ENCODE peak calls at places on chromosome 2, in ten cellular contexts. F, C, U, P, Q, G, A, Z, Y and S are unnamed samples. For H3K4me1, the result is how much of the 10 kb centered on the place peaks cover.

GRCh38 chr2:222982010-222982908 is 69.7 kb upstream of the KCNE4 start:
- DNase-seq in U (peak), Q (peak), G (peak), Y (peak), C (peak), P (peak), A (no peak), F (no peak), Z (peak), S (peak)

GRCh38 chr2:207987025-207987716 is 38.2 kb downstream of the PLEKHM3 start:
- DNase-seq in G (no peak), U (no peak), A (no peak), Z (no peak), Q (no peak), Y (no peak), P (no peak), F (no peak), C (no peak), S (no peak)

GRCh38 chr2:146461068-146461467 is 1383.8 kb upstream of the ACVR2A start:
- DNase-seq in C (no peak), Q (no peak), G (no peak), U (no peak), P (no peak), A (no peak), F (no peak), Z (no peak), Y (no peak), S (no peak)

GRCh38 chr2:85577386-85578242 is at the start of gene VAMP8:
- DNase-seq in U (no peak), A (peak), Z (peak), G (no peak), Y (peak), F (no peak), C (no peak), P (peak), Q (no peak), S (no peak)

GRCh38 chr2:42492691-42493467 is 903 bp downstream of the KCNG3 start:
- DNase-seq in F (no peak), P (no peak), Q (no peak), Z (peak), U (no peak), Y (peak), A (no peak), G (no peak), C (no peak), S (peak)

GRCh38 chr2:74334931-74335333 is 8.3 kb downstream of the SLC4A5 start:
- DNase-seq in Q (peak), A (peak), F (peak), P (peak), Z (peak), Y (peak), G (peak), U (peak), C (peak), S (peak)

GRCh38 chr2:100902833-100903405 is 83.0 kb downstream of the NPAS2 start:
- DNase-seq in F (peak), Y (no peak), A (no peak), Q (no peak), U (no peak), C (no peak), G (peak), Z (no peak), P (no peak), S (no peak)

GRCh38 chr2:174902491-174903242 is 102.5 kb downstream of the CHN1 start:
- DNase-seq in F (no peak), A (no peak), P (no peak), U (no peak), Y (no peak), Z (no peak), G (no peak), C (no peak), Q (no peak), S (no peak)

GRCh38 chr2:40204268-40204667 is 247.6 kb downstream of the SLC8A1 start:
- DNase-seq in P (no peak), Y (no peak), U (no peak), Z (no peak), Q (no peak), A (no peak), F (no peak), G (no peak), C (no peak), S (no peak)

GRCh38 chr2:88265352-88265960 is 95.3 kb downstream of the THNSL2 start:
- DNase-seq in F (peak), Z (peak), C (no peak), P (peak), Q (no peak), A (no peak), U (no peak), Y (no peak), G (no peak), S (peak)

GRCh38 chr2:122236152-122236892 is 480.9 kb downstream of the TSN start:
- DNase-seq in C (no peak), U (no peak), A (no peak), P (no peak), Y (peak), F (peak), G (no peak), Z (peak), Q (peak), S (peak)

GRCh38 chr2:161206491-161207032 is 46.3 kb downstream of the TANK start:
- DNase-seq in G (no peak), Q (no peak), Y (no peak), A (no peak), F (no peak), P (no peak), Z (no peak), U (no peak), C (no peak), S (no peak)

GRCh38 chr2:233242231-233242917 is 9.1 kb upstream of the ATG16L1 start:
- DNase-seq in C (no peak), G (no peak), U (no peak), P (no peak), Y (no peak), Z (peak), F (no peak), A (no peak), Q (no peak), S (no peak)

GRCh38 chr2:186575302-186575701 is 14.6 kb upstream of the ITGAV start:
- DNase-seq in Z (peak), F (peak), G (peak), U (no peak), C (peak), Q (peak), P (peak), Y (no peak), A (no peak), S (no peak)

GRCh38 chr2:102262218-102263129 is 48.9 kb upstream of the IL1RL1 start:
- DNase-seq in Q (no peak), Y (no peak), F (no peak), U (no peak), P (no peak), C (no peak), A (no peak), G (no peak), Z (no peak), S (no peak)

GRCh38 chr2:27566628-27567027 is 16.2 kb upstream of the ZNF512 start:
- DNase-seq in F (no peak), Q (no peak), Z (no peak), P (no peak), G (no peak), C (no peak), Y (no peak), U (no peak), A (no peak), S (no peak)

GRCh38 chr2:47344890-47345583 is 57.9 kb upstream of the MSH2 start:
- DNase-seq in C (peak), Y (peak), F (peak), Q (peak), U (peak), G (peak), Z (peak), P (peak), A (peak), S (peak)

GRCh38 chr2:194090251-194090905 is 1566.6 kb upstream of the SLC39A10 start:
- DNase-seq in P (no peak), G (no peak), C (no peak), Z (no peak), Y (peak), Q (no peak), A (no peak), F (no peak), U (no peak), S (peak)

GRCh38 chr2:132618734-132619133 is 51.3 kb downstream of the LYPD1 start:
- DNase-seq in G (no peak), F (no peak), P (no peak), U (no peak), C (no peak), Z (no peak), Q (no peak), Y (no peak), A (no peak), S (no peak)

GRCh38 chr2:234032301-234032856 is 18.1 kb upstream of the SPP2 start:
- DNase-seq in A (no peak), F (no peak), Y (no peak), C (no peak), G (no peak), Z (no peak), P (no peak), U (no peak), Q (no peak), S (no peak)

GRCh38 chr2:51103205-51103604 is 71.3 kb upstream of the NRXN1 start:
- DNase-seq in C (peak), Y (no peak), U (peak), F (no peak), G (no peak), P (no peak), Z (peak), A (no peak), Q (no peak), S (no peak)

GRCh38 chr2:35428548-35428947 is 927.0 kb upstream of the CRIM1 start:
- DNase-seq in F (no peak), G (no peak), Y (peak), Q (no peak), A (peak), C (no peak), Z (peak), U (no peak), P (peak), S (peak)

GRCh38 chr2:179675435-179675834 is 186.0 kb downstream of the ZNF385B start:
- DNase-seq in G (no peak), F (no peak), Q (no peak), U (no peak), P (no peak), C (no peak), Y (no peak), A (no peak), Z (no peak), S (no peak)

GRCh38 chr2:11784747-11785610 is 38.5 kb downstream of the LPIN1 start:
- DNase-seq in A (peak), Q (no peak), P (peak), G (no peak), Y (peak), F (peak), C (peak), U (no peak), Z (peak), S (peak)

GRCh38 chr2:134657650-134658250 is 61.0 kb downstream of the TMEM163 start:
- DNase-seq in Y (no peak), U (no peak), A (no peak), F (no peak), G (no peak), Z (no peak), Q (no peak), C (no peak), P (peak), S (no peak)

GRCh38 chr2:27249891-27250651 is 12.8 kb downstream of the SLC30A3 start:
- DNase-seq in P (peak), A (peak), Y (peak), C (peak), Z (peak), Q (no peak), G (no peak), U (peak), F (peak), S (peak)

GRCh38 chr2:109270758-109271305 is 141.8 kb downstream of the SH3RF3 start:
- DNase-seq in U (no peak), C (no peak), A (no peak), Q (no peak), G (no peak), Z (no peak), Y (no peak), F (no peak), P (no peak), S (no peak)

GRCh38 chr2:109266511-109266910 is 137.5 kb downstream of the SH3RF3 start:
- DNase-seq in C (no peak), Q (peak), Y (no peak), U (no peak), G (no peak), P (no peak), Z (no peak), A (no peak), F (no peak), S (no peak)

GRCh38 chr2:109269956-109270757 is 141.2 kb downstream of the SH3RF3 start:
- DNase-seq in U (no peak), Z (no peak), Q (peak), P (no peak), F (no peak), G (no peak), A (peak), C (no peak), Y (no peak), S (no peak)

GRCh38 chr2:109266998-109267854 is 138.2 kb downstream of the SH3RF3 start:
- DNase-seq in G (no peak), F (no peak), Y (no peak), Q (peak), C (no peak), P (no peak), U (no peak), A (no peak), Z (no peak), S (no peak)

DNA sequence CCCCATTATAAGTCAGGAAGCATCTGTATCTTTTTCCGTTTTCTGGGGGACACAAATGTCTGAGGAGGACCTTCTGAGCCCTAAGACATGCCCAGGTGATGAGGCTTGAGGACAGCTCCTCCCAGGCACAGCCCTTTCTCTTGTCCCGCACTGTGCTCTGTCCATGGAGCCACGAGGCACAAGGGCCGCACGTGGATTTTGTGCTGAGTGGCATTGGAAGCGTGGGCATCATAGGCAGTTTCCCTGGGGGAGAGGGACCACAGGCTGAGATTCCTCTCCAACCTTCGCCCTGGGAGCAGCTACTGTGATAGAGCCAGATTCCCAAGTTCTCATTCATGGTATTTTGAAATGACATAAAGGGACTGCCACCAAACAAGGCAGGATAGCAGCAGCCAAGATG is 139.9 kb downstream of the SH3RF3 start:
- DNase-seq in Y (no peak), P (no peak), Z (no peak), U (no peak), C (no peak), Q (peak), G (no peak), F (no peak), A (no peak), S (no peak)
- H3K4me1 ChIP-seq in Y (under half), P (under half), Z (under half), U (half or more), C (under half), Q (under half), G (under half), F (under half), A (under half), S (under half)

DNA sequence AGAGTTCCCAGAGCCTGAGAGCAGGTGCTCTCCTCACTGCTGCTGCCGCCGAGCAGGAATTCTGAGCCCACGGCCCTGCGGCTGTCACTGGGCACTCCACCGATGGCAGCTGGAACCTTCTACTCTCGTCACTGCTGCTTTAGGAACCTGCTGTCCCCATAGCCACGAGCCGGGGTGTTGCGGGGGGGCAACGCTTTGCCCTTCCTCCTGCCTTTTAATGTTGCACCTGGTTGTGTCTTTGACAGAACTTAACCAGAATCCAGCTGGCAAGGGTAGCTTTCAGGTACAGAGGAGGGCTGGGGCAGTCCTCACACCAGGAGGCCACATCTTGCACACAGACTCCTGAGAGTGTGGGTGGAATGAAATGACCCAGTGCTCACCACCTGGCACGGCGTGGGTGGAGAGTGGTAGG is 32.4 kb downstream of the NCK2 start:
- DNase-seq in U (no peak), P (no peak), A (no peak), Z (no peak), Q (no peak), Y (no peak), G (no peak), F (no peak), C (no peak), S (no peak)
- TF ChIP-seq CTCF in U (no peak), P (no peak), A (no peak), Z (no peak), Q (no peak), Y (no peak), G (no peak), F (no peak), C (no peak), S (no peak)

GRCh38 chr2:9797681-9798556 is 45.4 kb upstream of the TAF1B start:
- DNase-seq in Z (no peak), C (no peak), A (peak), U (peak), Q (peak), Y (no peak), F (no peak), G (no peak), P (no peak), S (no peak)

GRCh38 chr2:9800639-9800974 is 42.7 kb upstream of the TAF1B start:
- DNase-seq in Z (no peak), C (no peak), Y (no peak), Q (no peak), G (no peak), A (no peak), F (no peak), P (no peak), U (no peak), S (no peak)

GRCh38 chr2:9799729-9800632 is 43.3 kb upstream of the TAF1B start:
- DNase-seq in Z (peak), P (peak), U (peak), Q (peak), Y (peak), G (peak), A (peak), F (peak), C (peak), S (peak)

GRCh38 chr2:9797086-9797485 is 46.2 kb upstream of the TAF1B start:
- DNase-seq in A (no peak), Y (no peak), Z (no peak), G (no peak), F (no peak), Q (peak), P (no peak), U (no peak), C (peak), S (no peak)

DNA sequence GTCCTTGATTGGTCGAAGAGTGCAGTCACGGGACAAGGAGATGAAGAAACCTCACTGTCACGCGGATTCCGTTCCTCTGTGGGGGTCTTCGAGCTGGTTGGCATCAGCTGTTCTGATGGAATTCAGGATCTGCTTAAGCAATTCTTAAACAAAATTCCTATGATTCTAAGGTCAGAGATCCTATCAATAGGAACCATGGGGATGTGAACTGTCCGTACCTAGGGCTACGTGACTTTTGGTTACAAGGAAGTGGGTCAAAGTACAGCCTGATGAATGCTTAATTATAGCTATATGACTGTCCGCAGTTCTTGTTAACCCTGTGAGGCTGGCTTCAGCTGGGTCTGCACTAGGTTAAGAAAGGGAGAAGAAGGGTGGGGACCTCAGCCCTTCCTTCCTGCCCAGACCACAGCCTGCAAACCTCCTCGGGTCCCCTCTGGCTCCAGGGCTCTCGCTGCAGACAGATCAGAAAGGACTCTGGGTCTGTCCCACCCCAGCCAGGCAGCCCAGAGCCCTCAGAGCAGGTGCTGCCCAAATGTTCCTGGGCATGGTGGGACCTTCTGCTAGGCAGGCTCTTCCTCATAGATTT is 44.2 kb upstream of the TAF1B start:
- DNase-seq in A (no peak), U (peak), G (no peak), P (no peak), F (no peak), C (no peak), Z (no peak), Q (peak), Y (no peak), S (no peak)
- H3K4me1 ChIP-seq in A (under half), U (under half), G (under half), P (under half), F (under half), C (under half), Z (under half), Q (under half), Y (under half), S (under half)

DNA sequence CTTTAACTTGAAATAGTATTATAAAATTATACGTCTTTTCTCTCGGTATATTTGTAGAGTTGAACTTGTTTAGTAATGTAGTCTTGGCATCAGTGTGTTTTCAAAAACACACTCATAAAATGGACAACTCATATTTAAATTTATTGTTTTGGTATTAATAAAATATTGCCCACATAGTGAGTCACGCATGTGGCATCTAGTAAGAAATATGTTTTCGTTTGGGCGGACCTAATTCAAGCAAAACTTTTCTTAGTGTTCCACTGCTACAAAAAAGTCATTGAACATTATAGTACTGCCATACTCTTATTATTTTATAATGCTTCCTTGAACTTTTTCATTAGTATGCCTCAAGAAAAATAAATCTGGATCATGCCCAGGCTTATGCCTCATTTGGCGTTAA is 31.1 kb upstream of the FAM237A start:
- DNase-seq in C (no peak), Z (no peak), U (no peak), Y (no peak), Q (no peak), A (no peak), P (no peak), F (no peak), G (no peak), S (no peak)
- TF ChIP-seq CTCF in C (no peak), Z (no peak), U (no peak), Y (no peak), Q (no peak), A (no peak), P (no peak), F (no peak), G (no peak), S (no peak)

DNA sequence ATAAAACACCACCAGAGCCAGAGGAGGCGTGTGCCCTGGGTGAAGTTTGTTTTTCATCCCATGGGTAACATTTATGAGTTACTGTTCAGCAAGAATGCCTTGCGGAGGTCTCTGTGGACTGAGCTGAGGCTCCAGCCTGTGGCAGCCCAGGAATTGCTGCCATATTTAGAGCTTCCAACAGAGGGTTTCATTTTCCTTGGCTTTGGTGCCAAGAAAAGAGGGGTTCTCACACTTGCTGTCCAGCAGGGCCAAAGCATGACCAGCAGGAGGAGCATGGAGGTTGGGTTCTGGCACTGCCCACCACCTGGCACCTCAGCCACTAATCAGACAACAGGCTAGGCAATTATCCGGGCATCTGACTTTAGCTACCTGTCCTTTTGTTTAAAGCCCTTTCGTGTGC is 36.7 kb downstream of the EPAS1 start:
- DNase-seq in F (peak), C (no peak), Y (no peak), P (no peak), A (no peak), Q (peak), Z (no peak), U (no peak), G (no peak), S (no peak)
- H3K4me1 ChIP-seq in F (half or more), C (half or more), Y (half or more), P (under half), A (under half), Q (under half), Z (half or more), U (half or more), G (under half), S (half or more)

GRCh38 chr2:240810199-240810598 is 9.8 kb downstream of the KIF1A start:
- DNase-seq in A (no peak), Q (no peak), P (no peak), U (no peak), Z (no peak), F (no peak), G (no peak), Y (no peak), C (no peak), S (no peak)
- TF ChIP-seq CTCF in A (no peak), Q (no peak), P (no peak), U (no peak), Z (no peak), F (peak), G (no peak), Y (no peak), C (no peak), S (no peak)